ENCODE peak calls at places on chromosomes 3 and 15, in ten cellular contexts. I is GM13977; R is heart right ventricle; V is activated B cell treated with CpG ODN at 0.5 μM for 24 hours; Q is H4; Y is BJ; D is activated CD4-positive, alpha-beta T cell treated with anti-CD3 and anti-CD28 coated beads for 24 hours; G is substantia nigra; B is left ventricle myocardium inferior; T is mesendoderm. S is an unnamed sample.

GRCh38 chr3:94234177-94234788 is 171.4 kb downstream of the NSUN3 start:
- DNase-seq in I (peak), R (no peak), V (no peak), Q (peak), Y (no peak), D (no peak), G (no peak), B (no peak), T (peak), S (no peak)

GRCh38 chr3:115100172-115100571 is 46.9 kb downstream of the ZBTB20 start:
- DNase-seq in I (no peak), R (peak), V (no peak), Q (peak), Y (no peak), D (no peak), G (no peak), B (no peak), T (peak), S (no peak)

GRCh38 chr15:86063328-86064180 is 16.1 kb upstream of the AGBL1 start:
- DNase-seq in I (no peak), R (no peak), V (no peak), Q (no peak), Y (no peak), D (no peak), G (no peak), B (no peak), T (no peak), S (no peak)

GRCh38 chr3:8537440-8537839 is 35.8 kb downstream of the LMCD1 start:
- DNase-seq in I (no peak), R (no peak), V (no peak), Q (no peak), Y (no peak), D (no peak), G (no peak), B (no peak), T (no peak), S (no peak)

GRCh38 chr3:64716110-64716509 is 28.3 kb upstream of the ADAMTS9 start:
- DNase-seq in I (no peak), R (no peak), V (no peak), Q (no peak), Y (no peak), D (no peak), G (no peak), B (no peak), T (no peak), S (no peak)

GRCh38 chr3:10577521-10577920 is 72.1 kb upstream of the ATP2B2 start:
- DNase-seq in I (no peak), R (no peak), V (no peak), Q (no peak), Y (no peak), D (no peak), G (peak), B (no peak), T (no peak), S (no peak)

GRCh38 chr15:25947336-25948080 is 84.4 kb upstream of the ATP10A start:
- DNase-seq in I (no peak), R (no peak), V (no peak), Q (no peak), Y (no peak), D (no peak), G (no peak), B (no peak), T (peak), S (no peak)

GRCh38 chr15:79702621-79703020 is 194.2 kb downstream of the MTHFS start:
- DNase-seq in I (no peak), R (no peak), V (no peak), Q (no peak), Y (no peak), D (no peak), G (no peak), B (no peak), T (no peak), S (no peak)

GRCh38 chr15:52185151-52185561 is 6.0 kb downstream of the GNB5 start:
- DNase-seq in I (no peak), R (no peak), V (no peak), Q (no peak), Y (no peak), D (no peak), G (no peak), B (no peak), T (no peak), S (no peak)

GRCh38 chr3:127747751-127748521 is 74.4 kb downstream of the MGLL start:
- DNase-seq in I (no peak), R (peak), V (no peak), Q (peak), Y (peak), D (no peak), G (no peak), B (peak), T (peak), S (peak)

GRCh38 chr15:100844167-100844566 is 35.5 kb upstream of the ALDH1A3 start:
- DNase-seq in I (no peak), R (no peak), V (no peak), Q (no peak), Y (no peak), D (no peak), G (no peak), B (no peak), T (no peak), S (no peak)

GRCh38 chr3:185423178-185423577 is 60.2 kb downstream of the MAP3K13 start:
- DNase-seq in I (no peak), R (no peak), V (no peak), Q (peak), Y (no peak), D (no peak), G (no peak), B (no peak), T (peak), S (peak)

GRCh38 chr15:45521596-45522167 is 873 bp downstream of the SLC30A4 start:
- DNase-seq in I (peak), R (no peak), V (no peak), Q (no peak), Y (no peak), D (no peak), G (no peak), B (no peak), T (no peak), S (no peak)

GRCh38 chr3:49411550-49411967 is 217 bp downstream of the RHOA start:
- DNase-seq in I (no peak), R (peak), V (no peak), Q (no peak), Y (no peak), D (no peak), G (peak), B (peak), T (no peak), S (no peak)

GRCh38 chr3:16601539-16602005 is 3.7 kb downstream of the DAZL start:
- DNase-seq in I (no peak), R (no peak), V (no peak), Q (no peak), Y (no peak), D (no peak), G (no peak), B (no peak), T (no peak), S (no peak)

GRCh38 chr3:144636833-144637232 is 665.2 kb downstream of the DIPK2A start:
- DNase-seq in I (no peak), R (no peak), V (no peak), Q (peak), Y (no peak), D (no peak), G (no peak), B (no peak), T (peak), S (no peak)

GRCh38 chr3:85725809-85726208 is 767.0 kb downstream of the CADM2 start:
- DNase-seq in I (no peak), R (no peak), V (no peak), Q (no peak), Y (no peak), D (no peak), G (no peak), B (no peak), T (no peak), S (no peak)

GRCh38 chr3:49712631-49713317 is 6.7 kb downstream of the AMIGO3 start:
- DNase-seq in I (no peak), R (no peak), V (no peak), Q (no peak), Y (no peak), D (no peak), G (no peak), B (no peak), T (no peak), S (no peak)

GRCh38 chr3:57963811-57964346 is 44.3 kb upstream of the FLNB start:
- DNase-seq in I (no peak), R (no peak), V (no peak), Q (no peak), Y (no peak), D (no peak), G (no peak), B (no peak), T (no peak), S (no peak)

GRCh38 chr15:94857466-94857865 is 626.1 kb downstream of the MCTP2 start:
- DNase-seq in I (no peak), R (no peak), V (no peak), Q (no peak), Y (no peak), D (no peak), G (no peak), B (no peak), T (no peak), S (no peak)

GRCh38 chr3:183061431-183062172 is 37.7 kb downstream of the MCCC1 start:
- DNase-seq in I (no peak), R (no peak), V (no peak), Q (no peak), Y (no peak), D (no peak), G (no peak), B (no peak), T (no peak), S (no peak)

GRCh38 chr3:184008161-184008560 is 9.5 kb downstream of the ABCC5 start:
- DNase-seq in I (no peak), R (no peak), V (no peak), Q (no peak), Y (no peak), D (no peak), G (no peak), B (no peak), T (no peak), S (no peak)

GRCh38 chr3:195257454-195258448 is 13.2 kb downstream of the XXYLT1 start:
- DNase-seq in I (no peak), R (no peak), V (no peak), Q (no peak), Y (no peak), D (no peak), G (no peak), B (no peak), T (no peak), S (no peak)